ENCODE peak calls at places on chromosomes 7 and 10, in six cellular contexts. E is Right ventricle myocardium inferior; T is effector memory CD8-positive, alpha-beta T cell; I is left colon; Q is G401; V is left cardiac atrium. X is an unnamed sample.

GRCh38 chr10:132305654-132306340 is 2.0 kb downstream of the STK32C start:
- DNase-seq in E (no peak), T (no peak), I (no peak), Q (no peak), V (no peak), X (no peak)

GRCh38 chr10:104922810-104923209 is 281.7 kb downstream of the SORCS3 start:
- DNase-seq in E (no peak), T (no peak), I (no peak), Q (no peak), V (no peak), X (no peak)

GRCh38 chr7:141702047-141702567 is at the start of gene DENND11:
- DNase-seq in E (peak), T (peak), I (peak), Q (peak), V (peak), X (peak)

GRCh38 chr7:134316539-134317344 is at the start of gene SLC35B4:
- DNase-seq in E (peak), T (peak), I (peak), Q (peak), V (peak), X (peak)

GRCh38 chr10:133186416-133187090 is 26.5 kb downstream of the KNDC1 start:
- DNase-seq in E (peak), T (no peak), I (no peak), Q (no peak), V (no peak), X (no peak)

GRCh38 chr10:35822316-35822715 is 180.2 kb upstream of the FZD8 start:
- DNase-seq in E (peak), T (no peak), I (peak), Q (peak), V (peak), X (no peak)

GRCh38 chr7:76428868-76429805 is 4.4 kb downstream of the ZP3 start:
- DNase-seq in E (no peak), T (no peak), I (no peak), Q (no peak), V (peak), X (no peak)

GRCh38 chr7:2601907-2602735 is 29.7 kb upstream of the TTYH3 start:
- DNase-seq in E (no peak), T (no peak), I (no peak), Q (no peak), V (no peak), X (peak)

GRCh38 chr7:29806131-29806792 is at the start of gene WIPF3:
- DNase-seq in E (no peak), T (no peak), I (peak), Q (peak), V (peak), X (no peak)

GRCh38 chr10:124225029-124225467 is 131.7 kb upstream of the CHST15 start:
- DNase-seq in E (no peak), T (no peak), I (no peak), Q (no peak), V (no peak), X (no peak)